ENCODE peak calls at places on chromosomes 6 and 20, in six cellular contexts. V is AG09319; M is stimulated activated CD8-positive, alpha-beta memory T cell treated with anti-CD3 and anti-CD28 coated beads, Interleukin-2, amount 100 ng/mL, for 48 hours; Y is activated T-cell treated with anti-CD3 and anti-CD28 coated beads, Interleukin-2, amount 50 U/mL, for 1 hour; T is WTC11; F is naive thymus-derived CD4-positive, alpha-beta T cell. K is an unnamed sample.

GRCh38 chr6:21537660-21538059 is 55.9 kb upstream of the SOX4 start:
- DNase-seq in V (no peak), M (no peak), Y (no peak), T (no peak), F (no peak), K (no peak)

GRCh38 chr6:108074057-108074358 is 533 bp downstream of the OSTM1 start:
- DNase-seq in V (no peak), M (no peak), Y (no peak), T (no peak), F (no peak), K (no peak)

GRCh38 chr6:112223070-112223861 is 31.1 kb downstream of the LAMA4 start:
- DNase-seq in V (peak), M (no peak), Y (no peak), T (no peak), F (no peak), K (no peak)

GRCh38 chr6:158285321-158285960 is 26.8 kb upstream of the TULP4 start:
- DNase-seq in V (no peak), M (no peak), Y (no peak), T (no peak), F (no peak), K (no peak)

GRCh38 chr20:49349678-49350077 is 71.8 kb upstream of the ZNFX1 start:
- DNase-seq in V (no peak), M (no peak), Y (no peak), T (no peak), F (no peak), K (no peak)

GRCh38 chr6:45756611-45757010 is 259.0 kb downstream of the CLIC5 start:
- DNase-seq in V (no peak), M (no peak), Y (no peak), T (no peak), F (no peak), K (no peak)

GRCh38 chr6:56448056-56448455 is 194.6 kb downstream of the DST start:
- DNase-seq in V (no peak), M (no peak), Y (no peak), T (no peak), F (no peak), K (no peak)

GRCh38 chr6:134123666-134124208 is 71.3 kb upstream of the SLC2A12 start:
- DNase-seq in V (peak), M (no peak), Y (peak), T (peak), F (peak), K (no peak)

GRCh38 chr6:117329926-117330325 is 64.6 kb downstream of the VGLL2 start:
- DNase-seq in V (no peak), M (no peak), Y (no peak), T (no peak), F (no peak), K (no peak)

GRCh38 chr6:125596020-125596419 is 153.4 kb upstream of the HEY2 start:
- DNase-seq in V (no peak), M (no peak), Y (no peak), T (no peak), F (no peak), K (no peak)

GRCh38 chr6:158213925-158214674 is 46.0 kb downstream of the GTF2H5 start:
- DNase-seq in V (no peak), M (no peak), Y (peak), T (peak), F (peak), K (no peak)

GRCh38 chr6:137519629-137520176 is 25.5 kb upstream of the OLIG3 start:
- DNase-seq in V (no peak), M (no peak), Y (no peak), T (no peak), F (no peak), K (no peak)

K was measured in COLO829.